ENCODE peak calls at places on chromosomes 13 and 19, in nine cellular contexts. B is SW 1271; F is ureter; K is smooth muscle cell of the brain vasculature; J is NCI-H1092; S is activated CD8-positive, alpha-beta memory T cell treated with anti-CD3 and anti-CD28 coated beads for 4 hours; X is GM12892; M is retina; U is right atrium auricular region. H is an unnamed sample.

GRCh38 chr19:6278740-6279619 is 795 bp downstream of the MLLT1 start:
- DNase-seq in B (no peak), F (no peak), K (no peak), J (no peak), S (no peak), X (no peak), M (peak), U (no peak), H (no peak)

GRCh38 chr13:39049274-39049673 is 11.0 kb downstream of the NHLRC3 start:
- DNase-seq in B (no peak), F (no peak), K (no peak), J (no peak), S (no peak), X (no peak), M (no peak), U (no peak), H (no peak)

GRCh38 chr13:35720690-35721554 is 244.4 kb upstream of the MAB21L1 start:
- DNase-seq in B (peak), F (no peak), K (no peak), J (peak), S (no peak), X (peak), M (peak), U (no peak), H (no peak)

GRCh38 chr19:17402982-17403855 is 2.2 kb downstream of the BST2 start:
- DNase-seq in B (no peak), F (no peak), K (no peak), J (no peak), S (no peak), X (peak), M (no peak), U (no peak), H (no peak)

GRCh38 chr19:19531951-19532805 is 3.5 kb downstream of the YJEFN3 start:
- DNase-seq in B (no peak), F (peak), K (peak), J (peak), S (peak), X (peak), M (peak), U (peak), H (peak)

GRCh38 chr13:97810152-97810551 is 143.3 kb upstream of the IPO5 start:
- DNase-seq in B (peak), F (no peak), K (no peak), J (peak), S (no peak), X (no peak), M (no peak), U (no peak), H (no peak)

GRCh38 chr13:59356607-59357006 is 807.1 kb downstream of the DIAPH3 start:
- DNase-seq in B (no peak), F (no peak), K (no peak), J (peak), S (no peak), X (no peak), M (no peak), U (peak), H (no peak)

GRCh38 chr19:19434483-19435045 is 29.1 kb downstream of the GATAD2A start:
- DNase-seq in B (no peak), F (no peak), K (no peak), J (no peak), S (no peak), X (no peak), M (no peak), U (peak), H (no peak)

GRCh38 chr19:50494186-50495019 is 16.6 kb downstream of the JOSD2 start:
- DNase-seq in B (no peak), F (no peak), K (no peak), J (no peak), S (no peak), X (no peak), M (no peak), U (no peak), H (no peak)

GRCh38 chr13:90105881-90106496 is 1241.5 kb upstream of the MIR17HG start:
- DNase-seq in B (no peak), F (no peak), K (no peak), J (no peak), S (no peak), X (no peak), M (no peak), U (no peak), H (no peak)

GRCh38 chr19:41095703-41096102 is 7.5 kb downstream of the CYP2A13 start:
- DNase-seq in B (no peak), F (no peak), K (no peak), J (no peak), S (no peak), X (no peak), M (no peak), U (no peak), H (no peak)

GRCh38 chr13:26095338-26095737 is 43.5 kb upstream of the SHISA2 start:
- DNase-seq in B (peak), F (no peak), K (no peak), J (no peak), S (no peak), X (no peak), M (no peak), U (no peak), H (no peak)

GRCh38 chr13:40031031-40031430 is 375.6 kb downstream of the COG6 start:
- DNase-seq in B (no peak), F (no peak), K (no peak), J (no peak), S (no peak), X (no peak), M (no peak), U (no peak), H (no peak)

GRCh38 chr13:33610471-33611015 is 207.4 kb upstream of the RFC3 start:
- DNase-seq in B (no peak), F (no peak), K (no peak), J (peak), S (peak), X (no peak), M (peak), U (peak), H (no peak)

H was measured in DMS79.